ENCODE peak calls at places on chromosomes 7 and 10, in eight cellular contexts. Q, G, C, E, M, T, F and V are unnamed samples.

GRCh38 chr7:47153571-47153970 is 428.3 kb downstream of the TNS3 start:
- DNase-seq in M (no peak), E (no peak), Q (no peak), G (no peak), C (no peak), T (peak), F (no peak), V (no peak)

GRCh38 chr7:4189151-4189570 is 492.9 kb upstream of the FOXK1 start:
- DNase-seq in Q (peak), G (no peak), E (peak), F (peak), T (no peak), M (peak), C (peak), V (no peak)

GRCh38 chr7:49346200-49346899 is 422.0 kb downstream of the CDC14C start:
- DNase-seq in T (no peak), C (no peak), Q (no peak), E (no peak), F (no peak), G (no peak), M (no peak), V (no peak)

GRCh38 chr10:42866115-42866995 is 83.8 kb downstream of the BMS1 start:
- DNase-seq in E (peak), M (peak), G (peak), T (peak), Q (no peak), C (peak), F (peak), V (peak)

GRCh38 chr7:143284591-143285453 is at the start of gene TMEM139:
- DNase-seq in T (no peak), E (no peak), C (no peak), G (no peak), F (no peak), Q (no peak), M (peak), V (no peak)

GRCh38 chr7:100867796-100868485 is 754 bp downstream of the TRIP6 start:
- DNase-seq in E (peak), T (peak), F (peak), G (no peak), Q (no peak), C (peak), M (no peak), V (no peak)

GRCh38 chr10:70753841-70754621 is 31.1 kb downstream of the TBATA start:
- DNase-seq in M (no peak), F (no peak), T (no peak), G (no peak), E (no peak), Q (no peak), C (no peak), V (no peak)

GRCh38 chr10:12513775-12514663 is 164.7 kb downstream of the CAMK1D start:
- DNase-seq in F (no peak), E (no peak), G (no peak), C (no peak), T (no peak), M (no peak), Q (no peak), V (no peak)

GRCh38 chr7:5413449-5413786 is 10.2 kb downstream of the TNRC18 start:
- DNase-seq in Q (no peak), T (no peak), E (no peak), M (no peak), F (no peak), C (no peak), G (no peak), V (peak)

GRCh38 chr10:75438275-75438674 is 6.9 kb downstream of the LRMDA start:
- DNase-seq in G (no peak), Q (no peak), C (no peak), F (no peak), E (no peak), M (no peak), T (no peak), V (no peak)

GRCh38 chr7:130943336-130943901 is 209.4 kb upstream of the KLF14 start:
- DNase-seq in F (no peak), M (no peak), T (no peak), Q (no peak), C (no peak), G (no peak), E (peak), V (peak)

GRCh38 chr10:114684822-114685209 is 26.7 kb upstream of the ABLIM1 start:
- DNase-seq in C (no peak), M (peak), T (no peak), E (peak), Q (no peak), G (no peak), F (no peak), V (no peak)

GRCh38 chr10:71888623-71889387 is 37.8 kb upstream of the PSAP start:
- DNase-seq in C (peak), G (peak), T (no peak), F (peak), M (peak), E (peak), Q (peak), V (peak)

GRCh38 chr10:54993148-54993547 is 192.1 kb upstream of the PCDH15 start:
- DNase-seq in T (no peak), E (no peak), C (no peak), F (no peak), M (no peak), G (no peak), Q (no peak), V (no peak)

GRCh38 chr10:96441126-96441905 is 72.4 kb downstream of the TLL2 start:
- DNase-seq in T (no peak), M (no peak), C (no peak), Q (no peak), G (no peak), F (no peak), E (no peak), V (no peak)

GRCh38 chr7:117667456-117667855 is 187.6 kb downstream of the CFTR start:
- DNase-seq in C (no peak), Q (no peak), F (no peak), E (no peak), M (no peak), G (no peak), T (no peak), V (no peak)

GRCh38 chr10:118258285-118258684 is 83.8 kb downstream of the FAM204A start:
- DNase-seq in Q (no peak), F (no peak), G (no peak), T (no peak), C (no peak), M (no peak), E (no peak), V (no peak)

GRCh38 chr10:12483996-12484944 is 134.9 kb downstream of the CAMK1D start:
- DNase-seq in Q (no peak), G (no peak), M (no peak), E (peak), C (no peak), F (no peak), T (no peak), V (no peak)

GRCh38 chr10:129901389-129902045 is 62.6 kb downstream of the EBF3 start:
- DNase-seq in Q (no peak), F (peak), M (peak), T (no peak), C (no peak), E (no peak), G (no peak), V (no peak)

GRCh38 chr10:50417906-50418697 is 166.8 kb upstream of the ASAH2 start:
- DNase-seq in G (peak), E (peak), M (peak), T (peak), C (peak), Q (peak), F (peak), V (peak)
- TF ChIP-seq CTCF in G (no peak), E (peak), M (no peak), T (no peak), C (no peak), Q (no peak), F (no peak), V (no peak)

GRCh38 chr10:132910901-132911711 is 31.3 kb downstream of the CFAP46 start:
- DNase-seq in C (no peak), G (no peak), T (no peak), M (peak), E (peak), Q (no peak), F (peak), V (no peak)

GRCh38 chr10:132912685-132913558 is 29.4 kb downstream of the CFAP46 start:
- DNase-seq in C (no peak), G (no peak), E (no peak), F (peak), T (no peak), Q (no peak), M (peak), V (no peak)

GRCh38 chr10:132911712-132912097 is 30.7 kb downstream of the CFAP46 start:
- DNase-seq in G (no peak), Q (no peak), F (peak), T (no peak), M (peak), E (no peak), C (no peak), V (no peak)

GRCh38 chr10:132913559-132914115 is 28.7 kb downstream of the CFAP46 start:
- DNase-seq in M (peak), C (no peak), E (no peak), T (no peak), F (peak), G (no peak), Q (no peak), V (no peak)

GRCh38 chr10:132912225-132912684 is 30.1 kb downstream of the CFAP46 start:
- DNase-seq in G (no peak), C (no peak), E (no peak), Q (no peak), M (no peak), T (no peak), F (no peak), V (no peak)
- TF ChIP-seq CTCF in G (no peak), C (no peak), E (no peak), Q (no peak), M (no peak), T (no peak), F (no peak), V (no peak)

GRCh38 chr7:40979296-40979695 is 723.6 kb downstream of the INHBA start:
- DNase-seq in G (no peak), M (no peak), C (no peak), Q (no peak), T (no peak), E (no peak), F (no peak), V (no peak)
- TF ChIP-seq CTCF in G (no peak), M (no peak), C (no peak), Q (no peak), T (no peak), E (no peak), F (no peak), V (no peak)

GRCh38 chr7:150385240-150385830 is 6.2 kb downstream of the ZNF775 start:
- DNase-seq in Q (no peak), T (no peak), C (no peak), G (no peak), F (peak), M (peak), E (no peak), V (no peak)

GRCh38 chr7:150388306-150388705 is 9.2 kb downstream of the ZNF775 start:
- DNase-seq in E (no peak), Q (no peak), C (no peak), F (peak), T (no peak), M (no peak), G (no peak), V (no peak)

GRCh38 chr7:150390206-150390605 is 11.1 kb downstream of the ZNF775 start:
- DNase-seq in F (no peak), C (no peak), E (peak), T (no peak), Q (no peak), M (no peak), G (no peak), V (no peak)

GRCh38 chr7:150389532-150389816 is 10.3 kb downstream of the ZNF775 start:
- DNase-seq in E (peak), M (no peak), F (no peak), G (no peak), Q (no peak), C (no peak), T (no peak), V (no peak)

DNA sequence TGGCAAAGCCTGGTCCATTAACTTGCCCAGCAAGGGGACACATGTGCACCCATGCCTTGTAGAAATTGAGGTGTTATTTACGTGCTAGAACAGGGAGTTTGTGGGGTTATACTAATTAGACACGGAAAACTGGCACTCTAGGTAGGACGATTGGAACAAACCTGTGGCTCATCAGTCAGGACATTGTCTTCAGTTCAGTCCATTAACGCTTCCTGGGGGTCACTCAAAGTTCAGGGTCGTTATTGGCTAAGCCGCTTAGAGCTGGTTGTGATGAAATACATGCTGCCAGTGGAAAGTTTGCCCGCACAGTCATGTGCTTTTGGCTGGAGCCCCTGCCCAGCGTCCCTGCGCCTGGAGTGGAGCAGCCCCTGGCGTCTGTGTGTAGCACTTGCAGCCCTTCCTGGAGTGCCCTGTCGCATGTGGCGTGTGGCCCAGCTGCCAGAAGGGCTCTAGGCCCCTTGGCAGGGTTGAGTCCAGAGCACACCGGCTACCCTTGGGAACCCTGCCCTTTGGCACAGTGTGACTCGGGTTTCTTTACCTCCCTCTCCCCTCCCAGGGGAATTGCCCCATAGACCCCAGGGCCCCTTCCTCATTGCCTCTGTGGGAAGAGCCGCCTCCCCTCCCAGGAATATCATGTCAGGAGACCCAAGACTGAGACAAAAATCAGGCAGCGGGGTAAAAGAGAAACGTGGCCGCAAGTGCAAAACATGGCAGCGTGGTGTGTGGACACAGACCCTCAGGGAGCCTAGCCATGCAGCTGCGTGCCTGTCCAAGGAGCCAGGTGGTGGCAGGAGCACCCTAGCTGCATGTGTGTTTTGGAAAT is 9.8 kb downstream of the ZNF775 start:
- DNase-seq in T (no peak), F (peak), E (peak), Q (no peak), C (peak), G (no peak), M (peak), V (no peak)
- TF ChIP-seq CTCF in T (peak), F (peak), E (peak), Q (peak), C (peak), G (no peak), M (no peak), V (no peak)

GRCh38 chr10:89215511-89215910 is 8.4 kb upstream of the CH25H start:
- DNase-seq in T (no peak), F (no peak), M (no peak), G (no peak), Q (no peak), E (peak), C (no peak), V (no peak)
- TF ChIP-seq CTCF in T (no peak), F (no peak), M (no peak), G (no peak), Q (no peak), E (no peak), C (no peak), V (no peak)

GRCh38 chr7:99497771-99498545 is 2.1 kb downstream of the ZNF394 start:
- DNase-seq in M (no peak), F (no peak), E (no peak), T (no peak), C (no peak), G (no peak), Q (no peak), V (no peak)

GRCh38 chr7:99498546-99498944 is 1.5 kb downstream of the ZNF394 start:
- DNase-seq in M (no peak), G (no peak), F (no peak), E (no peak), T (no peak), C (no peak), Q (no peak), V (no peak)

GRCh38 chr7:99500637-99501009 is 542 bp upstream of the ZNF394 start:
- DNase-seq in M (no peak), T (no peak), C (no peak), G (no peak), Q (no peak), F (no peak), E (no peak), V (no peak)

GRCh38 chr7:99499356-99499712 is 747 bp downstream of the ZNF394 start:
- DNase-seq in F (no peak), T (no peak), Q (no peak), E (peak), G (peak), C (no peak), M (no peak), V (no peak)

DNA sequence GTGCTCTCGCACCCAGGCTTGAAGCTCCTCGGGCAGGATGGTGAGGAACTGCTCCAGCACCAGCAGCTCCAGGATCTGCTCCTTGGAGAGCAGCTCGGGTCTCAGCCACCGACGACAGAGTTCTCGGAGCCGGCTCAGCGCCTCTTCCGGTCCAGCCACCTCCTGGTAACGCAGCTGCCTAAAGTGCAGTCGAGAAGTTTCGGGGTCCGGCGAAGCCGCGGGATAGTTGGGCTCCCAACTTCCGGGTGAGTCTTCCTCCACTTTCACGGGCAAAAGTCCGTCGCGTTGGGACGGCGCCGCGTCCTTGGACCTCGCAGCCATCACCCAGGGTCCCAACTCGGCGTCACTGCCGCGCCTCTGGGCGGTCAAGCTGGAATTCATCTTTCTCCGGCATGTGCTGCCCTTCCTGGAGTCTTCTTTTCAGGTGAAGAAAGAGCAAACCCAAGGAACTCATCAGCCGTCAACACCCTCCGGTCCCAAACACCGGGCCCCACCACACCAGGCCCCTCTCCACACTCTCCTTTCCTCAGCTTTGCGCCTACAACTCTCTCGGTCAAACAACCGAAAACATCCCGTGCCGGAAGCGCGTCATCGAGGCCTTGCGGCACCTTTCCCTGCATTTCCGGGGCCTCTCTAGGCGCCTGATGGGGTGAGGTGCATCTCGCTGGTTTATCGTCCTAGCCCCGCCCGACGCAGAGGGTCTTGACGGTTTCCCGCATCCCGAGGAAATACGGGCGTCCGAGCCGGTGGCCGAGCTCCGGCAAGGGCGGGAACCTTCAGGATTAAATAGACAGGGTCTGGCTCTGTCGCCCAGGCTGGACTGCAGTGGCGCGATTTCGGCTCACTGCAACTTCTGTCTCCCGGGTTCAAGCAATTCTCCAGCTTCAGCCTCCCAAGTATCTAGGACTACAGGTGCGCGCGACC is at the start of gene ZNF394:
- DNase-seq in C (peak), F (peak), Q (peak), E (peak), T (peak), M (peak), G (peak), V (peak)
- TF ChIP-seq CTCF in C (no peak), F (no peak), Q (no peak), E (no peak), T (no peak), M (no peak), G (no peak), V (no peak)

GRCh38 chr7:9264395-9264794 is 831.0 kb downstream of the NXPH1 start:
- DNase-seq in F (no peak), G (no peak), Q (no peak), T (no peak), E (no peak), C (no peak), M (no peak), V (no peak)
- TF ChIP-seq CTCF in F (no peak), G (no peak), Q (no peak), T (no peak), E (no peak), C (no peak), M (no peak), V (no peak)